ENCODE peak calls at places on chromosomes 12 and 14, in ten cellular contexts. Q, M, B, I, V, H, G, A, P and U are unnamed samples.

GRCh38 chr14:91202234-91202974 is 42.1 kb downstream of the GPR68 start:
- DNase-seq in I (no peak), A (peak; percentile 59), B (no peak), Q (no peak), M (peak; percentile 34), V (peak; percentile 68), P (no peak), G (peak; percentile 70), H (no peak), U (no peak)

GRCh38 chr12:1837541-1838206 is 17.3 kb downstream of the LRTM2 start:
- DNase-seq in A (no peak), P (no peak), I (no peak), G (no peak), M (no peak), V (peak; percentile 41), H (no peak), Q (no peak), B (no peak), U (no peak)

GRCh38 chr12:120015313-120015712 is 26.3 kb downstream of the BICDL1 start:
- DNase-seq in B (no peak), M (no peak), H (no peak), V (no peak), A (no peak), P (no peak), I (no peak), G (no peak), Q (no peak), U (no peak)

GRCh38 chr12:105977256-105978051 is 161.3 kb downstream of the NUAK1 start:
- DNase-seq in M (no peak), B (no peak), H (no peak), P (no peak), Q (no peak), A (no peak), G (no peak), I (no peak), V (no peak), U (no peak)

GRCh38 chr12:132711169-132711843 is 664 bp downstream of the PGAM5 start:
- DNase-seq in Q (peak; percentile 33), G (no peak), M (peak; percentile 34), A (no peak), V (no peak), I (no peak), B (no peak), P (no peak), H (no peak), U (no peak)

GRCh38 chr12:130016194-130016593 is 112.4 kb upstream of the TMEM132D start:
- DNase-seq in Q (no peak), P (no peak), A (no peak), B (no peak), H (no peak), V (no peak), G (no peak), M (no peak), I (no peak), U (no peak)

GRCh38 chr12:27221625-27222387 is 22.3 kb upstream of the STK38L start:
- DNase-seq in G (no peak), A (no peak), Q (no peak), B (no peak), H (no peak), V (no peak), I (no peak), P (no peak), M (no peak), U (no peak)

GRCh38 chr12:51630256-51630880 is 39.3 kb downstream of the SCN8A start:
- DNase-seq in A (no peak), Q (no peak), P (no peak), B (no peak), M (no peak), G (no peak), V (no peak), I (no peak), H (no peak), U (no peak)

GRCh38 chr12:24820872-24821271 is 128.0 kb downstream of the BCAT1 start:
- DNase-seq in G (no peak), Q (no peak), H (no peak), V (no peak), I (no peak), A (no peak), P (no peak), M (no peak), B (no peak), U (no peak)

DNA sequence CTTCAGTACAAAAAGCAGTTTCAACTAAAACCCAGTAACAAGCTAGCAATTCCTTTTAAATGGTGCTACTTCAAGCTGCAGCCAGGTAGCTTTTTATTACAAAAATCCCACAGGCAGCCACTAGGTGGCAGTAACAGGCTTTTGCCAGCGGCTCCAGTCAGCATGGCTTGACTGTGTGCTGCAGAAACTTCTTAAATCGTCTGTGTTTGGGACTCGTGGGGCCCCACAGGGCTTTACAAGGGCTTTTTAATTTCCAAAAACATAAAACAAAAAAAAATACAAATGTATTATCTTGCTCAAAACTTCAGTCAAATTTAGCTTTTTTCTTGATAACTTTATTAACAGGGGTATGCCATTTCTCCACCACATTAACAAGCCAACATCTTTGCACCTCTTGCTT is 3.6 kb upstream of the CLEC4E start:
- DNase-seq in Q (peak; percentile 52), B (peak; percentile 45), V (no peak), I (peak; percentile 44), A (peak; percentile 68), G (peak; percentile 44), P (no peak), M (peak; percentile 66), H (no peak), U (peak; percentile 38)
- TF ChIP-seq CTCF in Q (peak; percentile 88), B (peak; percentile 83), V (peak; percentile 39), I (peak; percentile 82), A (peak; percentile 81), G (peak; percentile 67), P (peak; percentile 72), M (peak; percentile 82), H (peak; percentile 86), U (peak; percentile 80)

DNA sequence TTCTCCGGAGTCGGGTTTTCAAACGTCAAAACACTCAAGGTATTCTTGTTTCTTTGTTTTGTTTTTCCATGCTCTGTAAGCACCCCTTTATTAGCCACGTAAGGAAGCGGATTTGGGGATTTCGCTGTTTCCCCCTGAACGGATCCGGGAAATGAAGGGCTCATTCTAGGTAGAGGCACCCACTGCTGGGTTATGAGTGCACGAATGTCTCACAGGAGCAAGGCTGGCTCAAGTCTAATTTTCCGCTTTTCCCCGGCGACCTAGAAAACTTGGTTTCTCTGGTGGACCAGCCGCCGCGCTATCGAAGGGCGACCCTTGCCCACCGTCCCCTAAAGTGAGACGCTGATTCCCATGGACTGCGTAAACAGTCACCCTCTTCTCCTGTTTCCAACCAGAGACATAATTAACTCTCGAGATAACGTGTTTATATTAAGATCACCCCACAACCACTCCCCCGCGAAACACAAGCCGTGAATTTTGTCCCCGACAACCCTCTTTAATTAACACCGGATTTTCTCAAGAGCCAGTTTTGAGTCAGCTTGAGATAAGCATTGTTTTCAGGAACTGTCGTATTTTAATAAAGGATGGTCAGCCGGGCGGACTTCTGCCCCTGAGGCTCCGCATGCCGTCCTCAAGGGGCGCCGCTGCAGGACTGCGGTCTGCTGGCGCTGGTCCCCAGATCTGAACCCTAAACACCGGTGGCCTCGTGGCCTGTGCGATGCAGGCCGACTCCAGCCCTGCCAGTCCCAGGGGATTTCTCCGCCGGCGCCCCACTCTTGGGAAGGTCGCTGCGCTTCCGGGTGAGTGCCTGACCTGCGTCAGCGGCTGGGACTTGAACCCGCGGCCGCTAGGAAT is 523 bp upstream of the ABCC9 start:
- DNase-seq in V (peak; percentile 87), B (peak; percentile 83), I (no peak), P (peak; percentile 79), Q (peak; percentile 45), G (no peak), M (no peak), H (no peak), A (peak; percentile 61), U (no peak)
- TF ChIP-seq EP300 in V (no peak), B (no peak), I (no peak), P (no peak), Q (no peak), G (no peak), M (no peak), H (no peak), A (no peak), U (peak; percentile 28)

GRCh38 chr14:86646688-86647687 is 1117.0 kb downstream of the FLRT2 start:
- DNase-seq in I (no peak), B (no peak), G (no peak), M (no peak), P (no peak), H (no peak), V (no peak), A (no peak), Q (no peak), U (no peak)
- TF ChIP-seq CTCF in I (no peak), B (no peak), G (no peak), M (no peak), P (no peak), H (no peak), V (no peak), A (no peak), Q (no peak), U (no peak)

DNA sequence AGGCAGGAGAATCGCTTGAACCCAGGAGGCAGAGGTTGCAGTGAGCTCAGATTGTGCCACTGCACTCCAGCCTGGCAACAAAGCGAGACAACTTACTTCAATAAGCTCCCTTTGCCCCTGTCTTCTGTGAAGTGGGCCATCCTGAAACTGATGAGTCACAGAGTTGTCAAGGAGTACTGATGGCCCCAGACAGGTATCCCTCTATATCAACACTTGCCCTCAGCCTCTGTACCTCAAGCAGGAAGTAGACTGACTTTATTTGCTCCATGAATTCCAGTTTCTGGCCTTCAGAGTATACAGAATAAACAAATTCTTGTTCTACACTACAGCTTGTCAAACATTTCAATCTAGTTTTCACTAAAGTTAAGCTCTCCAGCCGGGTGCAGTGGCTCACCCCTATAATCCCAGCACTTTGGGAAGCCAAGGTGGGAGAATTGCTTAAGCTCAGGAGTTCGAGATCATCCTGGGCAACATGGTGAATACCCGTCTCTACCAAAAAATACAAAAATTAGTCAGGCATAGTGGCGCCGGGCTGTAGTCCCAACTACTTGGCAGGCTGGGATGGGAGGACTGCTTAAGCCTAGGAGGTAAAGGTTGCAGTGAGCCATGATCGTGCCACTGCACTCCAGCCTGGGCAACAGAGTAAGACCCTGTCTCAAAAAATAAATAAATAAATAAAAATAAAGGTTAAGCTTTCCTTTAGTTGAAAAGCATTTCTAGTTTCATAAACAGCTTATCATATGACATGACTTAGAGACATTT is 16.4 kb upstream of the LRP10 start:
- DNase-seq in M (no peak), P (no peak), A (no peak), B (no peak), V (peak; percentile 40), G (no peak), Q (no peak), I (no peak), H (no peak), U (no peak)
- TF ChIP-seq EP300 in M (no peak), P (no peak), A (no peak), B (no peak), V (no peak), G (no peak), Q (no peak), I (no peak), H (no peak), U (no peak)

GRCh38 chr12:117236456-117237001 is 46.3 kb upstream of the FBXO21 start:
- DNase-seq in V (peak; percentile 75), P (peak; percentile 87), I (peak; percentile 69), B (peak; percentile 67), M (peak; percentile 85), G (peak; percentile 74), H (peak; percentile 95), A (peak; percentile 67), Q (peak; percentile 78), U (peak; percentile 87)
- TF ChIP-seq CTCF in V (no peak), P (peak; percentile 28), I (peak; percentile 88), B (no peak), M (peak; percentile 64), G (peak; percentile 72), H (peak; percentile 65), A (peak; percentile 38), Q (peak; percentile 76), U (peak; percentile 47)